ENCODE peak calls at places on chromosomes 2 and 18, in four cellular contexts. One of them, this sample, is unnamed.

GRCh38 chr2:156192468-156192867 is 140.1 kb downstream of the NR4A2 start:
- DNase-seq in IMR-90: no peak
- DNase-seq in H1: no peak
- DNase-seq in H9: no peak
- DNase-seq in this sample: no peak

GRCh38 chr2:8135051-8135675 is 546.7 kb upstream of the ID2 start:
- DNase-seq in IMR-90: no peak
- DNase-seq in H1: no peak
- DNase-seq in H9: no peak
- DNase-seq in this sample: no peak

GRCh38 chr2:98514879-98515570 is 70.4 kb downstream of the INPP4A start:
- DNase-seq in H9: no peak
- DNase-seq in IMR-90: peak
- DNase-seq in H1: no peak
- DNase-seq in this sample: no peak

GRCh38 chr18:63366270-63366990 is 576 bp downstream of the KDSR start:
- DNase-seq in H1: peak
- DNase-seq in IMR-90: peak
- DNase-seq in H9: peak
- DNase-seq in this sample: peak

GRCh38 chr18:29749699-29750098 is 1292.8 kb downstream of the DSC3 start:
- DNase-seq in H1: no peak
- DNase-seq in H9: no peak
- DNase-seq in IMR-90: peak
- DNase-seq in this sample: no peak

GRCh38 chr2:176490061-176490861 is 221.0 kb downstream of the MTX2 start:
- DNase-seq in H1: peak
- DNase-seq in IMR-90: no peak
- DNase-seq in H9: peak
- DNase-seq in this sample: peak

GRCh38 chr2:61993422-61994024 is 88.0 kb downstream of the COMMD1 start:
- DNase-seq in IMR-90: peak
- DNase-seq in H9: no peak
- DNase-seq in H1: no peak
- DNase-seq in this sample: no peak

GRCh38 chr2:216731465-216731864 is 36.1 kb upstream of the IGFBP5 start:
- DNase-seq in H9: peak
- DNase-seq in H1: no peak
- DNase-seq in IMR-90: no peak
- DNase-seq in this sample: no peak

GRCh38 chr2:232483923-232484627 is 3.6 kb downstream of the ECEL1 start:
- DNase-seq in H9: peak
- DNase-seq in IMR-90: no peak
- DNase-seq in H1: no peak
- DNase-seq in this sample: no peak

GRCh38 chr2:68414862-68415261 is 49.8 kb downstream of the PLEK start:
- DNase-seq in H1: no peak
- DNase-seq in H9: no peak
- DNase-seq in IMR-90: no peak
- DNase-seq in this sample: peak

GRCh38 chr2:170911314-170911889 is 17.7 kb upstream of the GORASP2 start:
- DNase-seq in IMR-90: no peak
- DNase-seq in H9: no peak
- DNase-seq in H1: no peak
- DNase-seq in this sample: no peak

GRCh38 chr2:170922683-170923494 is 6.2 kb upstream of the GORASP2 start:
- DNase-seq in H9: no peak
- DNase-seq in H1: no peak
- DNase-seq in IMR-90: no peak
- DNase-seq in this sample: no peak

GRCh38 chr2:170917957-170918356 is 11.1 kb upstream of the GORASP2 start:
- DNase-seq in H1: no peak
- DNase-seq in H9: no peak
- DNase-seq in IMR-90: no peak
- DNase-seq in this sample: no peak

DNA sequence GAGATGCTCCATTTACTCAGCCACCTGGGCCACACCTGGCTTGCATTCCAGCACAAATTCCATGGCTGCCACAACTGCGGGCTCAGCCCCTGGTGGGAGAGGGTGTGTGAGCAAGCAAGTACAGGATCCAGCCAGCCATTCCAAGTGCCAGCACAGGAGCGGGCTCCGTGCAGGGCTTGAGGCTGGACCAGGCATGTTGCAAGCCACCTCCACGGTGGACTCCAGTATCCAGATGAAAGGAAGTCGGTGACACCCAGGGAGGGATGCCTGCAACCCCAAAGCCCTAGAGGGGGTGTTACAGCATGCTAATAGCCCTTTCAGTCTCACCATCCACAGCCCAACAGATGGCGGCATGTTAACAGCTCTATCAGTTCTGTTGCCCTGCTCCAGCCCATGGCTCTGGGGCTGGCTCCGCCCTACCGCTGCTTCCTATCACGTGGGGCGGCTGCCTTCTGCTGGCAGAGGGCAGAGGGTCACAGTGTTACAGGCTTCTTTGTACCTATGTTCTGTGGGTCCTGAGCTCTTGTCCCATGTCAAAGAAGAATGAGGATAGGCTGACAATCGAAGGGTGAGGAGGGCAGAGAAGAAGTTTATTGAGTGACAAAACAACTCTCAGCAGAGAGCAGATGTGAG is 11.7 kb upstream of the GORASP2 start:
- DNase-seq in H9: peak
- DNase-seq in IMR-90: no peak
- DNase-seq in H1: no peak
- DNase-seq in this sample: no peak
- H4K91ac ChIP-seq in H9: no peak
- H4K91ac ChIP-seq in IMR-90: no peak
- H4K91ac ChIP-seq in H1: peak
- H4K91ac ChIP-seq in this sample: no peak

GRCh38 chr2:105460048-105460732 is 61.3 kb upstream of the FHL2 start:
- DNase-seq in H1: no peak
- DNase-seq in H9: no peak
- DNase-seq in IMR-90: no peak
- DNase-seq in this sample: no peak
- H4K91ac ChIP-seq in H1: no peak
- H4K91ac ChIP-seq in H9: no peak
- H4K91ac ChIP-seq in IMR-90: no peak
- H4K91ac ChIP-seq in this sample: no peak

DNA sequence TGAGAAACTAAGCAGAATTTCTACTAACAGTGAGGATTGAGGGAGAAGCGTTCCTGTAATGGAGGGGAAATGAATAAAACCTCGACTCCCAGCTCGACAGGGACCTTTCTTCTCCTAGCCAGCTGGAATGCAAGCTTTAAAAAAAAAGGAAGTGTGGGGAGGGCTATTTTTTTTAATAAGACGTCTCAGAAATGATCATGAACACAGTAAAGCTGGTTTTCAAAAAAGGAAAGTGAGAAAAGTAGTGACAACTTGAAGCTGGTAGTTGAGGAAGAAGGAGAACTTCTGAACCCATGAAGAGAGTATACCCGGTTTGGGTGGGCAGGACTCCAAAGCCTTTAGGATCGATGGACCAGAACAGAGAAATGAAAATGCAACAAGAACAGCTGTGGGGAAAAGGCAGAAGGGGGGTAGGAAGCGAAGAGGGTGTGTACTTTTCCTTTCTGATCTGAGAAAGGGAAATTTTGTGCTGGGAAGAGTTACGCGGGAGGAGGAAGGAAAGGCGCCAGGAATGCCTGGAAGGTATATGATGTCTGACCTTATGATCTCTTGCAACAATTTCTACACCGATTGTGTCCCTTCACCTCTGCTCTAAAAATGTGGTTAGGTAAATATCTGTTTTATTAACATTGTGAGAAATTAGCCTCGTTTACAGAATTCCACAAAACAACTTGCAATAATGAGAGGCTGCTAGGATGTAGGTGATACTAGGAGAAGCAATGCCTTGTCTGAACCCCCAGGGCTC is 22.6 kb upstream of the CYP1B1 start:
- DNase-seq in H9: no peak
- DNase-seq in H1: no peak
- DNase-seq in IMR-90: no peak
- DNase-seq in this sample: no peak
- H4K91ac ChIP-seq in H9: no peak
- H4K91ac ChIP-seq in H1: peak
- H4K91ac ChIP-seq in IMR-90: peak
- H4K91ac ChIP-seq in this sample: no peak

GRCh38 chr18:59456657-59457056 is 97.6 kb upstream of the LMAN1 start:
- DNase-seq in H9: no peak
- DNase-seq in H1: no peak
- DNase-seq in IMR-90: no peak
- DNase-seq in this sample: no peak
- H4K91ac ChIP-seq in H9: no peak
- H4K91ac ChIP-seq in H1: no peak
- H4K91ac ChIP-seq in IMR-90: no peak
- H4K91ac ChIP-seq in this sample: peak

DNA sequence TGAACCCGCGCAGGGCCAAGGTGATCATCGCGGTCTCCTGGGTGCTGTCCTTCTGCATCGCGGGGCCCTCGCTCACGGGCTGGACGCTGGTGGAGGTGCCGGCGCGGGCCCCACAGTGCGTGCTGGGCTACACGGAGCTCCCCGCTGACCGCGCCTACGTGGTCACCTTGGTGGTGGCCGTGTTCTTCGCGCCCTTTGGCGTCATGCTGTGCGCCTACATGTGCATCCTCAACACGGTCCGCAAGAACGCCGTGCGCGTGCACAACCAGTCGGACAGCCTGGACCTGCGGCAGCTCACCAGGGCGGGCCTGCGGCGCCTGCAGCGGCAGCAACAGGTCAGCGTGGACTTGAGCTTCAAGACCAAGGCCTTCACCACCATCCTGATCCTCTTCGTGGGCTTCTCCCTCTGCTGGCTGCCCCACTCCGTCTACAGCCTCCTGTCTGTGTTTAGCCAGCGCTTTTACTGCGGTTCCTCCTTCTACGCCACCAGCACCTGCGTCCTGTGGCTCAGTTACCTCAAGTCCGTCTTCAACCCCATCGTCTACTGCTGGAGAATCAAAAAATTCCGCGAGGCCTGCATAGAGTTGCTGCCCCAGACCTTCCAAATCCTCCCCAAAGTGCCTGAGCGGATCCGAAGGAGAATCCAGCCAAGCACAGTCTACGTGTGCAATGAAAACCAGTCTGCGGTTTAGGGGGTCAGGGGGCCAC is 897 bp downstream of the GPR45 start:
- DNase-seq in H9: no peak
- DNase-seq in IMR-90: no peak
- DNase-seq in H1: no peak
- DNase-seq in this sample: no peak
- H4K91ac ChIP-seq in H9: no peak
- H4K91ac ChIP-seq in IMR-90: no peak
- H4K91ac ChIP-seq in H1: no peak
- H4K91ac ChIP-seq in this sample: no peak

DNA sequence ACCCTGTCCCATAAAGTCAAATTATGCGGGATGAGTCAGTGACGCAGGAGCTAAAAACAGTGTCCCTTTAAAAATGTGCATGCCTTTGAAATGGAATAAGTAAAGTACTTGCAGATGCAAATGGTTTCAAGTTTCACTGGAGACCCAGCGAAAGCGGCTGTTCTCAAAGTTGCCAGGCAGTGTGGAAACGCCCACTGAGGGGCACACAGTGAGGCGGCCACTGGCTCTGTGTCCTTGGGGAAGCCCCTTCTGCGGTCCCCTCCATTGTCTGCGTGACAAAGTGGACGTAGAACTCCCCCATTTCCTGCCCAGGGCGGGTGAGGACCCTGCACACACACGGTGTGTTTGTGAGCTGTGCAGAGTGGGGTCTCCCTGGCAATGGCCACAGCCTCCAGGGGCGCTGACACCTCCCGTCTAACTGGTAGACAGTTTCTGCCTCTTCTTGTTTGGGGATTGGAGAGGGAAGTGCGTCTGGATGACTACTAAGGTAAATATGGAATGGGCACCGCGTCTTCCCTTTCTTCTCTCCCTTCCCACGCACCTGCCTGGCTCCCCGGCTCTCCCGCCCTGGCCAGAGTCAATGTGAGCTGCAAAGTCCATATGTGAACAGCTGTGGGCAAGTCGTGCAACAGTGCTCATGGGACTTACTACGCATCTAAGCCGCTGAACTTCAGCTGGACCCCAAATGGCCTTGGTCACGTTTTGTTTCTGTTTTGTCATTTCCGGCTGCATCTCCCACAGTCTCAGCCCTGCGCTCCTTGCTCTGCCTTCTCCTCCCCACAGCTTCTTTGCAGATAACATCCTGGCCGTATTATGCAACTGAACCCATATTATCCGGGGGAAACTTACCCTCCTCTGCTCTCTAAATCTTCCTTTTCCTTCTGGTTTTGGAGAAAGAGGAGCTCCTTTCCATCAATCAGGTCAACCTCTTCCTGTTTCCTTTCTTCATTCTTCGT is 33.7 kb upstream of the ZNF516 start:
- DNase-seq in IMR-90: peak
- DNase-seq in H1: no peak
- DNase-seq in H9: no peak
- DNase-seq in this sample: no peak
- H4K91ac ChIP-seq in IMR-90: peak
- H4K91ac ChIP-seq in H1: peak
- H4K91ac ChIP-seq in H9: no peak
- H4K91ac ChIP-seq in this sample: no peak

GRCh38 chr2:239263231-239263936 is 137.4 kb downstream of the HDAC4 start:
- DNase-seq in IMR-90: no peak
- DNase-seq in H1: no peak
- DNase-seq in H9: peak
- DNase-seq in this sample: no peak
- H4K91ac ChIP-seq in IMR-90: peak
- H4K91ac ChIP-seq in H1: no peak
- H4K91ac ChIP-seq in H9: no peak
- H4K91ac ChIP-seq in this sample: no peak